ENCODE peak calls at places on chromosomes 6 and 20, in four cellular contexts. F is SK-N-SH, E is GM23248, S is neural progenitor cell. U is an unnamed sample. For H3F3A, the result is how much of the 10 kb centered on the place peaks cover.

GRCh38 chr6:43953794-43954310 is 173.4 kb downstream of the MRPL14 start:
- DNase-seq in E (peak), S (peak), F (peak), U (peak)

GRCh38 chr6:169656626-169657610 is 44.9 kb downstream of the WDR27 start:
- DNase-seq in E (no peak), F (no peak), S (no peak), U (no peak)

GRCh38 chr6:159013229-159013628 is 13.2 kb upstream of the RSPH3 start:
- DNase-seq in S (no peak), E (no peak), F (no peak), U (no peak)

GRCh38 chr6:130390890-130391289 is 25.1 kb downstream of the TMEM200A start:
- DNase-seq in F (no peak), E (no peak), S (no peak), U (no peak)

GRCh38 chr6:107320126-107320525 is 139.2 kb downstream of the PDSS2 start:
- DNase-seq in S (no peak), E (peak), F (no peak), U (no peak)

GRCh38 chr6:158978752-158979151 is 21.2 kb downstream of the RSPH3 start:
- DNase-seq in E (peak), S (no peak), F (no peak), U (no peak)

GRCh38 chr6:157498817-157499216 is 117.8 kb downstream of the ZDHHC14 start:
- DNase-seq in F (no peak), S (no peak), E (no peak), U (no peak)

GRCh38 chr6:73032586-73032985 is 192.7 kb downstream of the KHDC1L start:
- DNase-seq in F (no peak), S (no peak), E (peak), U (no peak)

GRCh38 chr6:106163966-106164877 is 78.1 kb downstream of the PRDM1 start:
- DNase-seq in S (no peak), F (no peak), E (peak), U (no peak)

GRCh38 chr20:60454491-60454890 is 496.3 kb downstream of the CDH26 start:
- DNase-seq in S (no peak), E (no peak), F (no peak), U (no peak)

GRCh38 chr6:141041596-141042087 is 1091.1 kb upstream of the GJE1 start:
- DNase-seq in F (no peak), S (no peak), E (no peak), U (no peak)

GRCh38 chr6:37127961-37128862 is 41.7 kb upstream of the PIM1 start:
- DNase-seq in S (no peak), E (peak), F (no peak), U (peak)

GRCh38 chr20:10433623-10434466 is at the start of gene MKKS:
- DNase-seq in S (peak), E (peak), F (peak), U (peak)

GRCh38 chr6:79874531-79875132 is 72.7 kb downstream of the ELOVL4 start:
- DNase-seq in F (no peak), E (peak), S (no peak), U (no peak)

GRCh38 chr20:32780278-32780677 is 18.1 kb downstream of the DNMT3B start:
- DNase-seq in E (no peak), S (peak), F (no peak), U (no peak)

GRCh38 chr20:63404129-63405085 is 43.3 kb upstream of the CHRNA4 start:
- DNase-seq in S (no peak), F (no peak), E (no peak), U (no peak)

GRCh38 chr20:51333971-51334370 is 208.5 kb downstream of the NFATC2 start:
- DNase-seq in E (no peak), F (no peak), S (no peak), U (no peak)

GRCh38 chr20:59006864-59007757 is at the start of gene CTSZ:
- DNase-seq in F (no peak), S (peak), E (peak), U (peak)
- H3F3A ChIP-seq in F (under half), S (under half), E (under half), U (under half)

DNA sequence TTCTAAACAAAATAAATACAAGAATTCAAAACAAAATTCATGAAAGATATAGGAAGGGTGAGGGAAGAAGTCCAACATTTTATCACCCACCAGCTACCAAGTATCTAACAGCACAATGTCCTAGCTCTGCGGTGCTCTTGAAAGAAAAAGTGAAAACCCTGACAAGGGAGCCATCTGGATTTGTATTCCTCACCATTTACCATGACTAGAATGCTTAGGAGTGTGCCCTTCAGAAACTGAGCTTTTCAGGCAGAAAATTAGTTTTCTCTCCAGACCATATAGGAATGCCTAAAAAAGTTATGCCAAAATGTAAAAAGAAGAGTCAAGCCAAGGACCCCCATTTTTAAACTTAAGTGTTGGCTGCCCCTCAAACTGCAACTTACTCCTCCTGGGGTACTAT is 4.5 kb downstream of the SNX5 start:
- DNase-seq in F (no peak), S (no peak), E (no peak), U (no peak)
- H3F3A ChIP-seq in F (under half), S (under half), E (half or more), U (under half)

DNA sequence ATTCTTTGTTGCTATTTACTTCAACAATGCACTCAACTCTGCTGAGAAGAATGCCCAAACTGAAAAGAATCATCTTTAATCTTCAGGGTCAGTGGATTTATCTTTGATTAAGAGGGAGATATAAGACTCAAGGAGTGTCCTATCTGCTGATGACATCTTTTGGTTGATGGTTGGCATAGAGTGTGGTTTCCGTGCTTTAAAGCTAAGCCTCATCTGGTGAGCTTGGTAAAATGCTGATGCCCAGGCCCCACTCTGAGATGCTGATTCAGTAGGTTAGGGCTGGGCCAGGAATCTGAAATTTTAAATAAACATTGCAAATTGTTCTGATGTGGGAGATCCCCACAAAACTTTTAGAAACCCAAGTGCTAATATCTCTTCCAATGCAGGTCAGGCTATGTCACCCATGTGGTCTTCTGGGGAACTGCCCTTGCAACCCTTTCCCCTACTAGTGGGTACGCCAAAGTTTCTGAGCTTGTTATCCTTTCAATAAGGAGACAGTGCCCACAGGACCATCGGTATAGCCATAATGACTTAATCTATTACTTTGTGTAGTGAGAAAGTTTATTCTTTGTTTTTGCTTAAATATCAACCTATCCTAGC is 68.5 kb upstream of the ARMH2 start:
- DNase-seq in F (no peak), E (no peak), S (no peak), U (peak)
- H3F3A ChIP-seq in F (under half), E (under half), S (under half), U (under half)

GRCh38 chr6:45469708-45470107 is 92.0 kb upstream of the SUPT3H start:
- DNase-seq in S (no peak), E (no peak), F (no peak), U (no peak)

GRCh38 chr6:45470131-45470738 is 92.5 kb upstream of the SUPT3H start:
- DNase-seq in F (no peak), S (no peak), E (no peak), U (no peak)

GRCh38 chr6:45466686-45467085 is 89.0 kb upstream of the SUPT3H start:
- DNase-seq in F (no peak), E (no peak), S (no peak), U (no peak)

GRCh38 chr6:45464685-45465084 is 87.0 kb upstream of the SUPT3H start:
- DNase-seq in E (no peak), F (no peak), S (no peak), U (no peak)

DNA sequence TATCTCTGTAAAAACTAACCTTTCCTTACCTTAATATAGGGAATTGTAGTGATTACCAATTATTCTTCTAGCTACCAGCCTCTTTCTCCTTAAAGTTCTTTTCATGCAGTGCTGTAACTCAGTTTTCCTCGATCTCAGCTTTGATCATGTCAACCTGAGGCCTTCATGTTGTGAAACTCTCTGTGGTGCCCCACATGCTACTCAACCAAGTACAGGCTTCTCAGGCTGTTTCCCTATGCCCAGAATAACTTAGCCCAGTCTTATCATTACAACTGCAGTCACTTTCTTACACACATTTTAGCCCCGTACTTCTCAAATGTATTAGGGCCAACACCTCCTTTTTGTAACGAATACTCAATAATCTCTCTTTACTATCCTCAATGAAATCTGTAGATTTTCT is 90.1 kb upstream of the SUPT3H start:
- DNase-seq in F (no peak), S (no peak), E (no peak), U (no peak)
- H3F3A ChIP-seq in F (under half), S (under half), E (under half), U (under half)

GRCh38 chr20:24423291-24423690 is 46.1 kb upstream of the SYNDIG1 start:
- DNase-seq in F (no peak), E (no peak), S (no peak), U (peak)

GRCh38 chr20:24422361-24422760 is 47.1 kb upstream of the SYNDIG1 start:
- DNase-seq in F (no peak), S (no peak), E (no peak), U (no peak)

GRCh38 chr20:24423794-24424307 is 45.6 kb upstream of the SYNDIG1 start:
- DNase-seq in E (no peak), F (no peak), S (no peak), U (no peak)

GRCh38 chr20:24421071-24421470 is 48.4 kb upstream of the SYNDIG1 start:
- DNase-seq in E (no peak), S (no peak), F (no peak), U (no peak)

GRCh38 chr20:24425523-24425922 is 43.9 kb upstream of the SYNDIG1 start:
- DNase-seq in F (no peak), S (no peak), E (no peak), U (peak)
- H3F3A ChIP-seq in F (under half), S (under half), E (under half), U (under half)